ENCODE peak calls at places on chromosomes 13 and 19, in five cellular contexts. F, C, N, H and D are unnamed samples. For H3K36me3, the result is how much of the 10 kb centered on the place peaks cover.

GRCh38 chr13:113973218-113974164 is at the start of gene C13orf46:
- DNase-seq in C (no peak), N (no peak), H (no peak), F (no peak), D (peak)

GRCh38 chr13:35763805-35764170 is 287.3 kb upstream of the MAB21L1 start:
- DNase-seq in H (no peak), C (no peak), N (no peak), F (no peak), D (no peak)

GRCh38 chr13:111911141-111911720 is 155.7 kb upstream of the SOX1 start:
- DNase-seq in N (no peak), H (no peak), F (no peak), C (no peak), D (peak)

GRCh38 chr19:37946132-37946531 is 39.1 kb downstream of the SIPA1L3 start:
- DNase-seq in F (no peak), H (no peak), N (no peak), C (no peak), D (no peak)

GRCh38 chr13:99812611-99813010 is 159.0 kb downstream of the ZIC5 start:
- DNase-seq in C (no peak), H (no peak), N (peak), F (no peak), D (no peak)

GRCh38 chr13:102777716-102778115 is 4.1 kb upstream of the TEX30 start:
- DNase-seq in F (no peak), N (no peak), C (no peak), H (no peak), D (no peak)

GRCh38 chr19:38736036-38736412 is 8.2 kb downstream of the CAPN12 start:
- DNase-seq in C (peak), F (peak), H (peak), N (no peak), D (peak)

GRCh38 chr19:50008532-50008931 is 16.6 kb downstream of the VRK3 start:
- DNase-seq in H (no peak), C (peak), F (no peak), N (no peak), D (no peak)

GRCh38 chr19:47714339-47714738 is 1.1 kb downstream of the EHD2 start:
- DNase-seq in H (no peak), F (no peak), N (no peak), C (no peak), D (no peak)

GRCh38 chr19:3336680-3337523 is 29.5 kb upstream of the NFIC start:
- DNase-seq in F (peak), C (no peak), N (peak), H (no peak), D (peak)

GRCh38 chr13:67554746-67555452 is 324.8 kb upstream of the PCDH9 start:
- DNase-seq in H (no peak), N (peak), F (no peak), C (no peak), D (no peak)

GRCh38 chr19:31232871-31233270 is 116.4 kb downstream of the TSHZ3 start:
- DNase-seq in H (no peak), F (no peak), C (no peak), N (peak), D (no peak)

GRCh38 chr13:44015133-44015532 is 135.4 kb downstream of the LACC1 start:
- DNase-seq in H (no peak), N (no peak), F (no peak), C (no peak), D (no peak)

DNA sequence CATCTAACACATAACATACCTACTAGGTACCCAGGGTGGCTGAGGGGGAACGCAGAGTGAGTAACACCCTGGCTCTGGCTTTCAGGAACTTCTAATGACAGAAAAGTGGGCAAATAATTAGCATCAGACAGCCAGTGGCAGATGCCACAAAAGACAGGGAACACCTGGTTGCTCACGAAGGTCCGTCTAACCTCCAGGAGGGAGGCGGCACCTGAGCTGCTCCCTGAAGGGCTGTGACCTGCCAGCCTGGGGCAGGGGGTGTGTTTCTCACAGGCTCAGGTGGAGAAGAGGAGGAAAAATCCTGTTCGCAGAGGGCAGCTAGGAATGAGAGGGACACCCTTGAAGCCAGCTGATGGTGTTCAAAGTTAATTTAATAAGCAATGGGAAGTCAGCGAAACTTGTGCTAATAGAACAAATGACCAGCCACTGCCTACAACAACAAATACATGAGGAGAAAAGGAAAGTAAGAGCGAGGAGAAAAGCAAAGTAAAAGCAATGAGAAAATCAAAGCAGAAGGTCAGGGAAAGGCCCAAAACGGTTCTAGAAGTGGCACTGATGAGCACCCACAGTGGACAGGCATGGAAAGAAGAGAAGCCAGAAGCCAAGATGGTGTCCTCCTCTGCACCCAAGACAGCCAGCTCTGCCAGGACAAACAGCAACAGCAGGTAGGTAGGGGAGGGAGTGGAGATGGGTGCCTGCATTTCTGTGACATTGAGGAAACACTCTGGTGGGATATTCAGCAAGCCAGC is 87.3 kb downstream of the STK24 start:
- DNase-seq in C (no peak), H (no peak), F (no peak), N (no peak), D (no peak)
- H3K4me3 ChIP-seq in C (no peak), H (no peak), F (no peak), N (no peak), D (no peak)

DNA sequence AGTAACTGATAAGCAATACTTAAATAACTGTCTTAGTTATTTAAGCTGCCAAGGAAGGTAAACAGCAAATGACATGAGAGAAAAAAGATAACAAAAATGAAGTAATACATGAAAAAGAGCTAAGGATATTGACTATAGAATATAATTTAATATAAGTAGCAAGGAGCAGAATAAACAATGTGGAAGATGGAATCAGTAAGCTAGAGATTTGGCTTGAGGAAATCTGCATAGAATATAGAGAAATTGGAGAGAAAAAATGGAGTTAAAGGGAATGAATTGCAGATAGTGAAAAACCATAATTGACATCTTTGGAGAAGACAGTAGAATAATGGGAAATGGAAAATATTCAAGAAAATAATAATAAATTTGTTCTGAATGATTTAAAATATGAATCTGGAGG is 127.1 kb downstream of the PDS5B start:
- DNase-seq in H (no peak), F (no peak), C (no peak), N (no peak), D (no peak)
- H3K36me3 ChIP-seq in H (under half), F (under half), C (under half), N (under half), D (half or more)

GRCh38 chr19:44007473-44007872 is 4.7 kb downstream of the ZNF230 start:
- DNase-seq in H (no peak), C (no peak), N (no peak), F (no peak), D (no peak)
- H3K4me3 ChIP-seq in H (no peak), C (no peak), N (no peak), F (no peak), D (no peak)

GRCh38 chr19:2132731-2133490 is 18.5 kb downstream of the AP3D1 start:
- DNase-seq in F (no peak), H (no peak), N (no peak), C (no peak), D (no peak)
- H3K36me3 ChIP-seq in F (under half), H (under half), N (half or more), C (under half), D (half or more)

DNA sequence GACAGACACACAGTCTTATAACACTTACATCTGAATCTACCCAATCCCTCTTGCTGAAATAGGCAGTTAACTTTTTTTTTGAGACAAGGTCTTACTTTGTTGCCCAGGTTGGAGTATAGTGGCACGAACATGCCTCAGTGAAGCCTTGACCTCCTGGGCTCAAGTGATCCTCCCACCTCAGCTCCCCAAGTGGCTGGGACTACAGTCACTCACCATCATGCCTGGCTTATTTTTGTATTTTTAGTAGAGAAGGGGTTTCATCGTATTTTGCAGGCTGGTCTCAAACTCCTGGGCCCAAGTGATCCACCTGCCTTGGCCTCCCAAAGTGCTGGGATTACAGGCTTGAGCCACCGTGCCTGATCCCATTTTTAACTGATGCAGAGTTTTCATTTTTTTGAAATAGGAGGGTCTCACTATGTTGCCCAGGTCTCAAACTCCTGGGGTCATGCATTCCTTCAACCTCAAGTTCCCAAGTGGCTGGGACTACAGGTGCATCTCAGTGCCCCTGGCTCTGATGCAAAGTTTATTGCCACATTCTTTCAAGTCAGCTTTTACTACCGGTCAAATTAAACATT is 7.6 kb downstream of the ELF1 start:
- DNase-seq in F (no peak), H (no peak), N (no peak), C (no peak), D (no peak)
- H3K4me3 ChIP-seq in F (no peak), H (no peak), N (no peak), C (no peak), D (no peak)

GRCh38 chr13:110475117-110475516 is 86.4 kb downstream of the RAB20 start:
- DNase-seq in N (no peak), C (no peak), F (no peak), H (no peak), D (no peak)

GRCh38 chr13:110475550-110476219 is 85.8 kb downstream of the RAB20 start:
- DNase-seq in C (no peak), F (no peak), N (no peak), H (no peak), D (no peak)

GRCh38 chr13:110472904-110473563 is 88.5 kb downstream of the RAB20 start:
- DNase-seq in F (no peak), C (no peak), H (no peak), N (no peak), D (no peak)

GRCh38 chr13:110476220-110476617 is 85.3 kb downstream of the RAB20 start:
- DNase-seq in N (no peak), F (no peak), C (no peak), H (no peak), D (no peak)

GRCh38 chr13:110474713-110475112 is 86.8 kb downstream of the RAB20 start:
- DNase-seq in F (no peak), N (peak), H (no peak), C (no peak), D (no peak)
- H3K36me3 ChIP-seq in F (under half), N (half or more), H (under half), C (under half), D (half or more)